ENCODE peak calls at places on chromosomes 12 and 14, in four cellular contexts. S is H1, T is mesendoderm, L is H9. M is an unnamed sample.

GRCh38 chr12:43338848-43339526 is 213.0 kb downstream of the ADAMTS20 start:
- DNase-seq in S (no peak), T (peak), L (no peak), M (peak)

GRCh38 chr12:10027311-10028099 is 3.0 kb upstream of the CLEC9A start:
- DNase-seq in S (no peak), T (no peak), L (no peak), M (no peak)

GRCh38 chr12:64318605-64319004 is 72.0 kb downstream of the C12orf56 start:
- DNase-seq in S (peak), T (peak), L (peak), M (peak)

GRCh38 chr14:91244501-91244901 is at the start of gene GPR68:
- DNase-seq in S (peak), T (no peak), L (peak), M (no peak)

GRCh38 chr12:112919131-112919530 is 12.4 kb downstream of the OAS1 start:
- DNase-seq in S (no peak), T (no peak), L (no peak), M (no peak)

GRCh38 chr12:51865470-51865745 is 16.9 kb upstream of the FIGNL2 start:
- DNase-seq in S (no peak), T (no peak), L (no peak), M (no peak)

GRCh38 chr12:114902665-114903393 is 218.9 kb upstream of the TBX3 start:
- DNase-seq in S (no peak), T (no peak), L (no peak), M (no peak)

GRCh38 chr12:128025856-128026255 is 241.1 kb upstream of the TMEM132C start:
- DNase-seq in S (no peak), T (peak), L (peak), M (no peak)

GRCh38 chr14:52248057-52248456 is 19.4 kb upstream of the PTGDR start:
- DNase-seq in S (no peak), T (no peak), L (no peak), M (no peak)

GRCh38 chr12:54977857-54978256 is 6.7 kb downstream of the TESPA1 start:
- DNase-seq in S (no peak), T (no peak), L (no peak), M (no peak)

GRCh38 chr12:116675339-116676107 is 62.3 kb downstream of the SPRING1 start:
- DNase-seq in S (no peak), T (no peak), L (no peak), M (no peak)

GRCh38 chr14:67566908-67567307 is 33.2 kb downstream of the PIGH start:
- DNase-seq in S (no peak), T (peak), L (no peak), M (no peak)

GRCh38 chr12:57845478-57846284 is 848 bp downstream of the CTDSP2 start:
- DNase-seq in S (peak), T (peak), L (peak), M (no peak)

GRCh38 chr12:102539651-102540553 is 59.5 kb upstream of the IGF1 start:
- DNase-seq in S (no peak), T (peak), L (no peak), M (peak)

GRCh38 chr12:118164798-118165486 is 29.0 kb downstream of the PEBP1 start:
- DNase-seq in S (no peak), T (peak), L (peak), M (peak)

GRCh38 chr14:32468955-32469354 is 139.9 kb downstream of the AKAP6 start:
- DNase-seq in S (no peak), T (no peak), L (no peak), M (no peak)

GRCh38 chr14:49792618-49793017 is 24.7 kb downstream of the KLHDC2 start:
- DNase-seq in S (no peak), T (no peak), L (no peak), M (no peak)

GRCh38 chr12:102526701-102527100 is 46.3 kb upstream of the IGF1 start:
- DNase-seq in S (no peak), T (no peak), L (no peak), M (no peak)

GRCh38 chr12:97404093-97404492 is 58.5 kb upstream of the RMST start:
- DNase-seq in S (no peak), T (no peak), L (no peak), M (no peak)

GRCh38 chr12:107402041-107403022 is 283.3 kb upstream of the PWP1 start:
- DNase-seq in S (peak), T (peak), L (peak), M (peak)

GRCh38 chr12:53213348-53213747 is 6.3 kb upstream of the ITGB7 start:
- DNase-seq in S (peak), T (peak), L (peak), M (peak)

GRCh38 chr12:3973939-3974644 is 100.9 kb upstream of the PARP11 start:
- DNase-seq in S (peak), T (no peak), L (peak), M (no peak)

GRCh38 chr14:52551696-52552062 is 626 bp downstream of the TXNDC16 start:
- DNase-seq in S (no peak), T (no peak), L (no peak), M (peak)

GRCh38 chr12:2408262-2408661 is 355.5 kb downstream of the CACNA1C start:
- DNase-seq in S (no peak), T (no peak), L (no peak), M (no peak)

GRCh38 chr12:6604254-6605029 is 2.7 kb downstream of the CHD4 start:
- DNase-seq in S (no peak), T (no peak), L (no peak), M (no peak)

GRCh38 chr12:15796493-15797141 is 7.4 kb upstream of the EPS8 start:
- DNase-seq in S (no peak), T (no peak), L (no peak), M (no peak)

GRCh38 chr12:56935752-56936151 is 1.5 kb upstream of the SDR9C7 start:
- DNase-seq in S (peak), T (no peak), L (peak), M (no peak)

GRCh38 chr14:103422981-103423600 is 37.9 kb downstream of the MARK3 start:
- DNase-seq in S (no peak), T (peak), L (no peak), M (no peak)

GRCh38 chr14:103416916-103417315 is 31.7 kb downstream of the MARK3 start:
- DNase-seq in S (no peak), T (no peak), L (no peak), M (no peak)

GRCh38 chr14:103418508-103418818 is 33.2 kb downstream of the MARK3 start:
- DNase-seq in S (no peak), T (peak), L (no peak), M (no peak)
- H2BK120ac ChIP-seq in S (no peak), T (no peak), L (no peak), M (no peak)

DNA sequence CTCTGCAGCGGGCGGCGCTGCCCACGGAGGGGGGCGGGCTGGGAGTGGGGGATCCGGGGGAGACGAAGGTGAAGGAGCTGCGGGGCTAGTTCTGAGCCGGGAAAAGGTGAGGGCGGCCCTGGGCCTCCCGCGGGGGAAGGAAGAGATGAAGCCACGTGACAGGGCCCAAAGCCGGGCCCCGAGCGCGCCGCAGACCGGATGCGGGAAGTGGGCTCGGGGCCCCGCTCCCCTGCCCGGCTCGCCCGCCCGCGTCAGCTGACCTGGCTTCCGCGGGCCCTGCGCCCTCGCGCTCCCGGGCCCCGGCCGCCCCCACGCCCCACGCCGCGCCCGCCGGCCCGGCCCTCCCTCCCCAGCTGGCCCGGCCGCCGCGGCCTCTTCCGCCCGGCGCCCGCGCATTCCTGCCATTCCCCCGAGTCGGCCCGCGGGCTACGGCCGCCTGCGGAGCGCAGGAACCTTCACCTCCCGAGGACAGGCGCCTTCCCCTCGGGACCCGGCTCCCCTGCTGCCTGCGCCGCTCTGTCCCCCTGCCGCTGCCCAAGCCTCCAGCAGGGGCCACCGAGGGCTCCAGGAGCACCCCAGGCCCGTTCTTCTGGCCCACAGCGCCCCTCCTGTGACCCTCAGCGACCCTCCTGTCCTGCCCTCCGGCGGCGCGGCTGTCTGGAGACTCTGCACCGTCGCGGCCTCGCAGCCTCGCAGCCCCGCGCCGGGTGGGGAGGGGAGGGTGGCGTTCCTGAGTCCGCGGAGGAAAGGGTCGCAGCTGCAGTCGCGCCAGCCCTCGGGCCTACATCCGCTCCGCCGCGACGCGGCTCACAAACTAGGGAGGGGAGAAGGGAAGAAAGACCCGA is 20.4 kb downstream of the NINJ2 start:
- DNase-seq in S (peak), T (peak), L (peak), M (peak)
- H2BK120ac ChIP-seq in S (no peak), T (peak), L (no peak), M (no peak)

GRCh38 chr12:89243786-89244185 is 108.5 kb downstream of the DUSP6 start:
- DNase-seq in S (no peak), T (peak), L (no peak), M (no peak)
- H2BK120ac ChIP-seq in S (no peak), T (no peak), L (no peak), M (no peak)

DNA sequence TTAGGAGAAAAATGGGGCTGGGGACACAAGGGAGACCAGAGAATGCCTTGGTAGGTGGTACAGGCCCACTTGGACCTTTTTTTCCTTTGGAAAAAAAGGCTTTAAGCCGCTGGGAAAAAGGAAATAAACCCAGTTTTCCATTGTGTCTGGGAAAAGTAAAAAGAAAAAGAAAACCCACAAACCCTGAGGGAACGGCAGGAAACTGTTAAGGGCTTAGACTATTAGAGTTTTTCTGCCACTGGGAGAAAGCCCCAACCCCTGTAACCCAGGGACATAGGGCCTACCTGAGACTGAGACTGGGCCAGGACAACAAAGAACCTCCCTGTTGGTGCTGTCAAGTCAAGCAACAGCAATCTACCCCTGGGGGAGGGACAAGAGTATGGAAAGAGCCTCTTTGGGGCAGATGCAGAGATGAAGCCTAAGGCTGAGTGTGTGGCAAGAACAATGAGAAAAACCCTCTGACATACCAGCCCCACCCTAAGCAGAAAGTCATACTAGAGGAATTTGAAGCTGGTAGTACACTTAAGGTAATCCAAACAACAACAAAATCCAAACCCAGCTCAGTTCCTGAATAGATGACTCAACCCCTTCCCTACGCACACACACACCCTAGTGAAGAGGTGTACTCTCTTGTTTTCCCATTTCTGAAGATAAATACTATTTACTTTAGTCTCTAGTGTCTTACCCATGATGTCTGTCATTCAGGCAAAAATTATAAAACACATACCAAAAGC is 22.8 kb downstream of the ATF1 start:
- DNase-seq in S (no peak), T (peak), L (no peak), M (no peak)
- H2BK120ac ChIP-seq in S (no peak), T (no peak), L (no peak), M (no peak)

GRCh38 chr14:54709867-54710266 is 142.9 kb downstream of the SAMD4A start:
- DNase-seq in S (no peak), T (no peak), L (no peak), M (no peak)

GRCh38 chr14:54711312-54711711 is 144.4 kb downstream of the SAMD4A start:
- DNase-seq in S (no peak), T (no peak), L (no peak), M (no peak)

GRCh38 chr14:54713364-54713763 is 146.4 kb downstream of the SAMD4A start:
- DNase-seq in S (no peak), T (no peak), L (no peak), M (no peak)

GRCh38 chr14:54712371-54712998 is 145.6 kb downstream of the SAMD4A start:
- DNase-seq in S (no peak), T (no peak), L (no peak), M (no peak)

GRCh38 chr14:54711812-54712211 is 144.9 kb downstream of the SAMD4A start:
- DNase-seq in S (no peak), T (no peak), L (no peak), M (no peak)
- H2BK120ac ChIP-seq in S (no peak), T (no peak), L (no peak), M (no peak)

GRCh38 chr14:69648480-69649414 is 37.4 kb downstream of the SUSD6 start:
- DNase-seq in S (no peak), T (no peak), L (no peak), M (no peak)

GRCh38 chr14:69643430-69644200 is 32.2 kb downstream of the SUSD6 start:
- DNase-seq in S (no peak), T (no peak), L (no peak), M (no peak)

GRCh38 chr14:69650948-69651369 is 39.6 kb downstream of the SUSD6 start:
- DNase-seq in S (no peak), T (peak), L (no peak), M (no peak)

GRCh38 chr14:69644814-69645213 is 33.4 kb downstream of the SUSD6 start:
- DNase-seq in S (no peak), T (no peak), L (no peak), M (no peak)

DNA sequence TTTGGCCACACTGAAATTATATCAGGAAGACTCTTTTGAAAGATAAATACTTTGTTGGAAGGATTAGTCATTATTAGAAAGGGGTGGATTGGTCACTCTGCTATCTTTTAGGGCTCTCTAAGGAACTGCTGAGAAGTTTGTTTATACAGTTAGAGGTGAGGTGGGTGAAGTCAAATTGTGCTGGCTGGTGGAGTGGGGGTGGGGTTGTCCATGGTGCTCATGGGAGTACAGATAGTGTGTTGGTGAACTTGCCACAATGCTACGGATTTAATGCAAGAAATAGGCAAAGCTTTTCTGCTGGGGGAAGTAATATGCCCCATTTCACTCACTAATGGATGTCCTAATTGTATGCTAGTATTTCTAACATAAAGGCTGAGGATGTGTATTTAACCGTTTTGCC is 35.8 kb downstream of the SUSD6 start:
- DNase-seq in S (no peak), T (no peak), L (no peak), M (no peak)
- H2BK120ac ChIP-seq in S (no peak), T (no peak), L (no peak), M (no peak)

GRCh38 chr14:93759781-93760307 is 28.4 kb downstream of the PRIMA1 start:
- DNase-seq in S (no peak), T (no peak), L (no peak), M (no peak)

GRCh38 chr14:93765970-93766369 is 22.3 kb downstream of the PRIMA1 start:
- DNase-seq in S (no peak), T (no peak), L (no peak), M (no peak)

GRCh38 chr14:93765032-93765626 is 23.2 kb downstream of the PRIMA1 start:
- DNase-seq in S (no peak), T (no peak), L (no peak), M (no peak)

DNA sequence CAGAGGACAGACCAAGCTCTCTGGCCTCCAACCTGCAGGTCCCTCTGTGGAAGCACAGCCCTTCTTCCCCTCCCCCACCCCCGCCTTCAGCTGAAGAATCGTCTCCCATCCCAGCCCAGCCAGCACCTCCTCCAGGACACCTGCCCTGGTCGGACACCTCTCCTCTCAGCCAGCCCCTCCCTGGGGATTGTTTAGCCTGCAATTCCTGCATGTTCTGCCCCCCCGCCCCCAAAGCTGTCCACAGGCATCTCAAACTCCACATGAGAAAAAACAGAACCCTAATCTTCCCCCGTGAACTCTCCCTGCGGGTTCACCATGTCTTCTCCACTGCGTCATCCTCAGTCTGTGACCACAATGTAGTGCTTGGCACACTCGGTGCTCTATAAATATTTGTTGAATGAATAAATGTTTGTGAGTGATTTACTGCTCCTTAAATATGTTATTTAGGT is 24.1 kb downstream of the PRIMA1 start:
- DNase-seq in S (no peak), T (no peak), L (no peak), M (no peak)
- H2BK120ac ChIP-seq in S (no peak), T (no peak), L (no peak), M (no peak)

M was measured in neuronal stem cell.